ENCODE peak calls at places on chromosomes 13 and 19, in eight cellular contexts. T is suprapubic skin, H is lower lobe of right lung, X is endodermal cell, A is thoracic aorta, N is HCT116, S is ascending aorta, D is IMR-90. L is an unnamed sample.
A peak's percentile ranks its signal among the peaks of the same experiment; 100 is the strongest.

GRCh38 chr19:36008336-36008978 is at the start of gene SYNE4:
- DNase-seq in T (no peak), H (peak; percentile 82), X (peak; percentile 95), A (no peak), N (peak; percentile 75), S (no peak), D (no peak), L (peak; percentile 75)

GRCh38 chr19:47402504-47402903 is 16.8 kb downstream of the MEIS3 start:
- DNase-seq in T (no peak), H (no peak), X (peak; percentile 54), A (no peak), N (no peak), S (no peak), D (no peak), L (no peak)

GRCh38 chr19:6723108-6723618 is 2.7 kb upstream of the C3 start:
- DNase-seq in T (peak; percentile 72), H (peak; percentile 65), X (peak; percentile 67), A (no peak), N (no peak), S (no peak), D (peak; percentile 10), L (no peak)

GRCh38 chr13:107301724-107302374 is 733.9 kb upstream of the ARGLU1 start:
- DNase-seq in T (no peak), H (no peak), X (no peak), A (no peak), N (no peak), S (no peak), D (no peak), L (peak; percentile 50)

GRCh38 chr13:64928704-64929499 is 2301.2 kb downstream of the PCDH9 start:
- DNase-seq in T (no peak), H (no peak), X (no peak), A (no peak), N (peak; percentile 42), S (no peak), D (peak; percentile 86), L (no peak)

GRCh38 chr13:71242191-71242590 is 624.8 kb downstream of the DACH1 start:
- DNase-seq in T (no peak), H (peak; percentile 10), X (no peak), A (no peak), N (no peak), S (no peak), D (no peak), L (peak; percentile 85)

GRCh38 chr19:33849551-33850147 is 53.0 kb downstream of the KCTD15 start:
- DNase-seq in T (no peak), H (no peak), X (no peak), A (no peak), N (no peak), S (no peak), D (no peak), L (no peak)

GRCh38 chr19:1066748-1067340 is at the start of gene ARHGAP45:
- DNase-seq in T (peak; percentile 73), H (peak; percentile 75), X (peak; percentile 78), A (no peak), N (no peak), S (no peak), D (no peak), L (peak; percentile 52)

GRCh38 chr19:5624154-5624663 is 1.3 kb downstream of the SAFB start:
- DNase-seq in T (no peak), H (peak; percentile 60), X (peak; percentile 45), A (no peak), N (no peak), S (no peak), D (peak; percentile 61), L (peak; percentile 39)

GRCh38 chr19:28130066-28130511 is 1082.9 kb downstream of the UQCRFS1 start:
- DNase-seq in T (no peak), H (no peak), X (no peak), A (no peak), N (no peak), S (no peak), D (no peak), L (peak; percentile 7)

GRCh38 chr13:73585236-73585635 is 526.4 kb downstream of the KLF5 start:
- DNase-seq in T (no peak), H (no peak), X (no peak), A (no peak), N (no peak), S (no peak), D (no peak), L (no peak)

GRCh38 chr19:41932259-41933130 is 4.2 kb upstream of the ERFL start:
- DNase-seq in T (no peak), H (no peak), X (peak; percentile 63), A (no peak), N (no peak), S (no peak), D (no peak), L (no peak)

GRCh38 chr19:46021531-46022041 is 1.3 kb downstream of the PGLYRP1 start:
- DNase-seq in T (peak; percentile 59), H (no peak), X (peak; percentile 58), A (no peak), N (no peak), S (no peak), D (no peak), L (no peak)

GRCh38 chr19:46601318-46602224 is at the start of gene CALM3:
- DNase-seq in T (peak; percentile 77), H (no peak), X (peak; percentile 66), A (no peak), N (no peak), S (peak; percentile 69), D (no peak), L (peak; percentile 39)

GRCh38 chr19:19387108-19387507 is 18.4 kb upstream of the GATAD2A start:
- DNase-seq in T (no peak), H (no peak), X (no peak), A (no peak), N (no peak), S (no peak), D (no peak), L (no peak)
- H3K4me1 ChIP-seq in T (peaks cover 66% of the 10 kb centered on the region), H (peaks cover 65% of the 10 kb centered on the region), X (no peaks in the 10 kb centered on the region), A (peaks cover 69% of the 10 kb centered on the region), N (peaks cover 19% of the 10 kb centered on the region), S (peaks cover 45% of the 10 kb centered on the region), D (peaks cover 8% of the 10 kb centered on the region), L (peaks cover 6% of the 10 kb centered on the region)

GRCh38 chr13:39581177-39581576 is 21.8 kb downstream of the LHFPL6 start:
- DNase-seq in T (no peak), H (no peak), X (no peak), A (no peak), N (no peak), S (no peak), D (no peak), L (no peak)
- H3K4me1 ChIP-seq in T (no peaks in the 10 kb centered on the region), H (peaks cover 29% of the 10 kb centered on the region), X (no peaks in the 10 kb centered on the region), A (peaks cover 79% of the 10 kb centered on the region), N (no peaks in the 10 kb centered on the region), S (peaks cover 28% of the 10 kb centered on the region), D (peaks cover 3% of the 10 kb centered on the region), L (no peaks in the 10 kb centered on the region)

DNA sequence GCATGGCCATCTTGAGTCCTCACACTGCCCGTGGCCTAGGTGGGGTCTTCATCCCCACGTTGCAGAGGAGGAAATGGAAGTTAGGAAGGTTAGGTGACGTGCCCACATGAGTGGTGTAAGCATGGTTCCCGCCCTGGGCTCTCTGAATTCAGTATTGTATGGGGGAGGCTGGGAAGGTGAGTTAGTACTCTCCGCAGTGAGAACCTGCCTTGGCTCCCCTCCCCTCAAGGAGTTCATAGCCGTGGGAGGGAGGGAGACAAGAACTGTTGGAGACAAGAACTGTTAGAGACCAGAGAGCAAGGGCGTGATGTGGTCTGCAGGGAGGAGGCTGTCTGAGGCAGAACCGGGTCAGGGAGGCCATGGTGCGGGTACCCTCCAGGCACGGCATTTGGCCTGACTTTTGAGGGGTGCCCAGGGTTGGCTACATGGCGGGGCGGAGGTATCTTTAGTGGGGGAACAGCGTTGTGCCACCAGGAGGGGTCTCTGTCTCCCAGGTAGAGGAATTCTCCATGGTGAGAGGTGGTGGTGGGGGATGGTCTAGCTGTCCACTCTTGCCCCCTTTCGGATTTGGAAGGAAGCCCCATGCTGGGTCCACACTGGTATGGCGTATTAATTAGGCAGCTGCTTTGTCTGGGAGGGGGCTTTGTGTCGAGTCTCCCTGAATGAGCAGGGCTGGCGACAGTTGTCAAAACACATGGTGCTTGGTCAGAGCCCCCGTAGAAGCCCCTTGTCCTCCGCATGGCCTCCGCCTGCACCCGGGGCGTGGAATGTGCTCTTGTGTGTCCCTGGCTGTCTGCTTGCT is 45.8 kb downstream of the CAPN12 start:
- DNase-seq in T (no peak), H (no peak), X (no peak), A (no peak), N (no peak), S (no peak), D (no peak), L (peak; percentile 70)
- H3K4me1 ChIP-seq in T (peaks cover 92% of the 10 kb centered on the region), H (peaks cover 88% of the 10 kb centered on the region), X (no peaks in the 10 kb centered on the region), A (peaks cover 100% of the 10 kb centered on the region), N (peaks cover 13% of the 10 kb centered on the region), S (peaks cover 90% of the 10 kb centered on the region), D (peaks cover 19% of the 10 kb centered on the region), L (peaks cover 26% of the 10 kb centered on the region)

DNA sequence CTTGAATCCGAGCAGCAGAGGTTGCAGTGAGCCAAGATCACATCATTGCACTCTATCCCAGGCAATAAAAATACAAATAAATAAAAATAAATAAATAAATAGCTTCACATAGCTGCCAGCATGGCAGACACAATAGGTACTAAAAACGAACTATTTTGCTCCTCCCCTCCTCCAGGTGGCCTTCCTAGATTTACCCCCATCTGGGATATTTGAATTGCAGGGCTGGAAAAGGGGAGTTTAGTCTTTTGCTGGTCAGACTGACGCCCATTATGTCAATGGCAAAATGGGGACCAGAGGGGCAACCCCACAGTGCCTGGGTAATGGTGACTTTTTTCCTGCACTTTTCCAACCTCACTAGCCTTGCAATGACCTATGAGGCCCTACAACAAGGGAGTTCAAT is 640 bp upstream of the GMFG start:
- DNase-seq in T (no peak), H (no peak), X (no peak), A (no peak), N (no peak), S (no peak), D (no peak), L (no peak)
- H3K4me1 ChIP-seq in T (peaks cover 11% of the 10 kb centered on the region), H (peaks cover 29% of the 10 kb centered on the region), X (peaks cover 4% of the 10 kb centered on the region), A (peaks cover 10% of the 10 kb centered on the region), N (peaks cover 3% of the 10 kb centered on the region), S (peaks cover 8% of the 10 kb centered on the region), D (peaks cover 4% of the 10 kb centered on the region), L (peaks cover 6% of the 10 kb centered on the region)

DNA sequence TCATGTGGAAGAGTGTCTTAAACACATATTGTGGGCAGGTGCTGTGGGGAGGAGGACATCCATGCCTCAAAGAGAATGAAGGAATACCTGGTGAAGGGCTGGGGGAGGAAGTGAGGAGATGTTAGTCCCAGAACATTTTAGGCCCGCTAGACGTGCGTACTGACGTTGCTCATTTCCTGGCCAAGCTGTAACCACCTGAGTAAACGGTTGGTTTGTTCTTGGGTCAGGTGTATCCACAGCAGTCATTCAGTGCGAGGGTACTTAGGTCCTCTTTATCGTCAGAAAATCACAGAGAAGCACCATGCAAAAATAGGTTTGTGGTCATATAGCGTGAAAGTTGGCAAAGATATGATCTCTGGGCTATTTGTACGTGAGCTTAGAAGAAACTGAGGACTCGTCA is 51.8 kb downstream of the ARHGEF7 start:
- DNase-seq in T (no peak), H (no peak), X (no peak), A (no peak), N (no peak), S (no peak), D (no peak), L (no peak)
- H3K4me1 ChIP-seq in T (peaks cover 32% of the 10 kb centered on the region), H (peaks cover 50% of the 10 kb centered on the region), X (no peaks in the 10 kb centered on the region), A (peaks cover 88% of the 10 kb centered on the region), N (no peaks in the 10 kb centered on the region), S (peaks cover 19% of the 10 kb centered on the region), D (peaks cover 9% of the 10 kb centered on the region), L (peaks cover 12% of the 10 kb centered on the region)

L was measured in neural progenitor cell.